ENCODE peak calls at places on chromosomes 13 and 19, in six cellular contexts. C, N, G, J, U and K are unnamed samples.

GRCh38 chr13:109180905-109181425 is 551.6 kb downstream of the MYO16 start:
- DNase-seq in C (no peak), N (no peak), G (no peak), J (peak), U (peak), K (peak)

GRCh38 chr13:103140001-103140671 is 73.9 kb upstream of the SLC10A2 start:
- DNase-seq in C (peak), N (no peak), G (no peak), J (no peak), U (peak), K (no peak)

GRCh38 chr13:82374719-82375118 is 1507.6 kb downstream of the SLITRK1 start:
- DNase-seq in C (no peak), N (no peak), G (no peak), J (no peak), U (no peak), K (no peak)

GRCh38 chr13:20160346-20161274 is at the start of gene GJA3:
- DNase-seq in C (no peak), N (no peak), G (no peak), J (no peak), U (peak), K (peak)

GRCh38 chr19:4974855-4975469 is 6.0 kb downstream of the KDM4B start:
- DNase-seq in C (no peak), N (no peak), G (no peak), J (no peak), U (no peak), K (no peak)

GRCh38 chr19:4870025-4870700 is 2.7 kb upstream of the PLIN3 start:
- DNase-seq in C (peak), N (no peak), G (no peak), J (peak), U (peak), K (peak)

GRCh38 chr13:33034061-33034460 is 17.8 kb downstream of the KL start:
- DNase-seq in C (no peak), N (no peak), G (no peak), J (no peak), U (no peak), K (no peak)

GRCh38 chr13:99883805-99884204 is 87.8 kb downstream of the ZIC5 start:
- DNase-seq in C (no peak), N (no peak), G (no peak), J (no peak), U (no peak), K (no peak)

GRCh38 chr19:5134683-5135082 is 165.8 kb downstream of the KDM4B start:
- DNase-seq in C (no peak), N (no peak), G (no peak), J (no peak), U (no peak), K (no peak)

GRCh38 chr19:10760268-10760944 is 42.5 kb downstream of the DNM2 start:
- DNase-seq in C (no peak), N (no peak), G (no peak), J (no peak), U (peak), K (no peak)